ENCODE peak calls at places on chromosomes 13 and 19, in four cellular contexts. V is GM23338, R is thyroid gland, P is pancreas. B is an unnamed sample.

GRCh38 chr19:28504727-28505126 is 708.2 kb downstream of the UQCRFS1 start:
- DNase-seq in V (peak), R (no peak), P (no peak), B (no peak)

GRCh38 chr19:31461814-31462539 is 112.7 kb upstream of the TSHZ3 start:
- DNase-seq in V (peak), R (no peak), P (no peak), B (no peak)

GRCh38 chr13:42364613-42365000 is 92.7 kb downstream of the AKAP11 start:
- DNase-seq in V (peak), R (no peak), P (no peak), B (no peak)

GRCh38 chr19:29761575-29762225 is 46.6 kb upstream of the C19orf12 start:
- DNase-seq in V (no peak), R (no peak), P (no peak), B (no peak)

GRCh38 chr19:30328096-30328495 is 44.1 kb upstream of the ZNF536 start:
- DNase-seq in V (no peak), R (no peak), P (no peak), B (no peak)

GRCh38 chr13:106794131-106794530 is 226.2 kb upstream of the ARGLU1 start:
- DNase-seq in V (no peak), R (no peak), P (no peak), B (no peak)

GRCh38 chr13:97122381-97122996 is 99.6 kb upstream of the MBNL2 start:
- DNase-seq in V (no peak), R (no peak), P (no peak), B (no peak)

GRCh38 chr13:42099962-42100675 is 51.7 kb downstream of the DGKH start:
- DNase-seq in V (no peak), R (no peak), P (no peak), B (no peak)

GRCh38 chr19:57406516-57407123 is 4.3 kb upstream of the ZNF17 start:
- DNase-seq in V (peak), R (peak), P (peak), B (peak)

GRCh38 chr19:19594371-19594770 is 24.1 kb downstream of the PBX4 start:
- DNase-seq in V (no peak), R (no peak), P (no peak), B (no peak)

GRCh38 chr19:5204212-5204611 is 136.4 kb downstream of the PTPRS start:
- DNase-seq in V (no peak), R (no peak), P (no peak), B (no peak)

GRCh38 chr19:21568816-21569496 is 63.6 kb downstream of the ZNF429 start:
- DNase-seq in V (peak), R (peak), P (peak), B (no peak)

GRCh38 chr19:46478356-46478986 is 7.1 kb upstream of the PNMA8A start:
- DNase-seq in V (peak), R (no peak), P (no peak), B (no peak)

GRCh38 chr19:12550951-12551832 is at the start of gene ZNF564:
- DNase-seq in V (peak), R (peak), P (peak), B (peak)

GRCh38 chr19:13153627-13154240 is 3.5 kb downstream of the IER2 start:
- DNase-seq in V (peak), R (peak), P (peak), B (no peak)

GRCh38 chr13:62371737-62372136 is 956.1 kb upstream of the PCDH20 start:
- DNase-seq in V (no peak), R (no peak), P (no peak), B (no peak)

GRCh38 chr19:31185261-31185660 is 164.0 kb downstream of the TSHZ3 start:
- DNase-seq in V (peak), R (no peak), P (no peak), B (no peak)

GRCh38 chr19:3520166-3521103 is 14.3 kb downstream of the FZR1 start:
- DNase-seq in V (peak), R (no peak), P (no peak), B (no peak)

GRCh38 chr19:15288146-15288963 is 44.0 kb downstream of the BRD4 start:
- DNase-seq in V (no peak), R (peak), P (no peak), B (no peak)

GRCh38 chr13:75961911-75962310 is 325.8 kb downstream of the LMO7 start:
- DNase-seq in V (no peak), R (no peak), P (no peak), B (no peak)

GRCh38 chr19:34350161-34350561 is 14.8 kb upstream of the GPI start:
- DNase-seq in V (no peak), R (no peak), P (peak), B (no peak)

GRCh38 chr13:19071161-19071936 is 110.3 kb downstream of the TUBA3C start:
- DNase-seq in V (no peak), R (no peak), P (no peak), B (no peak)

GRCh38 chr19:30029721-30030510 is 87.9 kb downstream of the URI1 start:
- DNase-seq in V (no peak), R (no peak), P (no peak), B (no peak)

GRCh38 chr13:42354246-42355117 is 82.5 kb downstream of the AKAP11 start:
- DNase-seq in V (peak), R (no peak), P (no peak), B (peak)

GRCh38 chr19:43354305-43354627 is 780 bp downstream of the CD177 start:
- DNase-seq in V (peak), R (no peak), P (no peak), B (no peak)

GRCh38 chr13:30371649-30372265 is 50.5 kb upstream of the UBE2L5 start:
- DNase-seq in V (no peak), R (peak), P (no peak), B (no peak)

GRCh38 chr19:56547535-56547934 is 8.8 kb downstream of the ZFP28 start:
- DNase-seq in V (peak), R (no peak), P (no peak), B (no peak)

GRCh38 chr19:31054430-31054829 is 294.8 kb downstream of the TSHZ3 start:
- DNase-seq in V (peak), R (peak), P (no peak), B (peak)

GRCh38 chr19:1146858-1147780 is 26.9 kb downstream of the SBNO2 start:
- DNase-seq in V (no peak), R (no peak), P (peak), B (no peak)

GRCh38 chr13:106490887-106491321 is 44.6 kb downstream of the EFNB2 start:
- DNase-seq in V (no peak), R (no peak), P (no peak), B (no peak)

GRCh38 chr19:57302020-57302465 is 18.2 kb upstream of the ZNF543 start:
- DNase-seq in V (no peak), R (peak), P (no peak), B (no peak)

GRCh38 chr13:42215578-42216421 is 56.2 kb upstream of the AKAP11 start:
- DNase-seq in V (peak), R (peak), P (no peak), B (peak)

GRCh38 chr19:33064117-33064777 is 441 bp downstream of the RHPN2 start:
- DNase-seq in V (peak), R (peak), P (peak), B (peak)

GRCh38 chr13:97344250-97345175 is 89.5 kb upstream of the RAP2A start:
- DNase-seq in V (peak), R (peak), P (no peak), B (peak)

GRCh38 chr19:48069435-48069834 is 25.6 kb upstream of the CABP5 start:
- DNase-seq in V (peak), R (no peak), P (no peak), B (peak)

GRCh38 chr13:68173111-68173510 is 943.0 kb upstream of the PCDH9 start:
- DNase-seq in V (no peak), R (no peak), P (no peak), B (no peak)

GRCh38 chr13:111897846-111898215 is 169.1 kb upstream of the SOX1 start:
- DNase-seq in V (no peak), R (no peak), P (no peak), B (no peak)

GRCh38 chr19:2261438-2262172 is 5.4 kb upstream of the JSRP1 start:
- DNase-seq in V (peak), R (no peak), P (no peak), B (no peak)

GRCh38 chr19:35468637-35469036 is 20.6 kb downstream of the FFAR2 start:
- DNase-seq in V (peak), R (peak), P (peak), B (peak)

GRCh38 chr13:79402074-79402635 is 3.9 kb downstream of the RBM26 start:
- DNase-seq in V (no peak), R (no peak), P (no peak), B (no peak)

GRCh38 chr13:79401259-79402071 is 4.6 kb downstream of the RBM26 start:
- DNase-seq in V (no peak), R (no peak), P (no peak), B (no peak)

GRCh38 chr13:79402679-79403078 is 3.4 kb downstream of the RBM26 start:
- DNase-seq in V (no peak), R (no peak), P (no peak), B (no peak)

GRCh38 chr13:79404361-79404760 is 1.7 kb downstream of the RBM26 start:
- DNase-seq in V (no peak), R (no peak), P (no peak), B (no peak)

GRCh38 chr13:79403113-79403512 is 2.9 kb downstream of the RBM26 start:
- DNase-seq in V (no peak), R (no peak), P (no peak), B (no peak)
- H3K4me3 ChIP-seq in V (peak), R (no peak), P (peak), B (no peak)

GRCh38 chr19:7921955-7922840 is 2.1 kb downstream of the SNAPC2 start:
- DNase-seq in V (no peak), R (no peak), P (peak), B (no peak)

GRCh38 chr19:7918615-7919421 is 1.3 kb upstream of the SNAPC2 start:
- DNase-seq in V (no peak), R (no peak), P (peak), B (no peak)

GRCh38 chr19:7921302-7921954 is 1.3 kb downstream of the SNAPC2 start:
- DNase-seq in V (no peak), R (no peak), P (peak), B (no peak)

GRCh38 chr19:7920520-7921301 is 573 bp downstream of the SNAPC2 start:
- DNase-seq in V (peak), R (peak), P (peak), B (peak)

GRCh38 chr19:7919681-7920519 is at the start of gene SNAPC2:
- DNase-seq in V (peak), R (peak), P (peak), B (peak)
- TF ChIP-seq CTCF in V (no peak), R (no peak), P (no peak), B (no peak)

GRCh38 chr13:102793583-102794355 is 5.0 kb downstream of the POGLUT2 start:
- DNase-seq in V (peak), R (no peak), P (no peak), B (no peak)
- H3K4me3 ChIP-seq in V (peak), R (no peak), P (no peak), B (no peak)

DNA sequence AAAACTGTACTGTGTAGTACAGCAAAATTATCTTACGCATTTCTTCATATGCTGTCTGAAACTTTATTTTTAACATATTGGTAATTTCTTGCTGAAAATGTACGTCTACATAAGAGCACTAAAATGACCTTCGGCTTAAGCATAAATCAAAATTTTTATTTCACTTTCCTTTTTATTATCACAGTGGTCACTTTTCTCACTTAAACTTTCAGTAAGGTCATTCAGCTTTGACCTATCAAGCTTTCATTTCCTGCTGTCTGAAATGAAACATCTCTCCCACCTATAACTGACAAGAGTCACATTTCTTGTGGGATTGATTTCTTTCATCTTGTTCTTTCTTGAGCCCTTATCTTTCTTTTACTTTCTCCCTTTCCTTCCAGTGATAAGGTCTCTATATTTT is 2212.7 kb upstream of the PCDH20 start:
- DNase-seq in V (no peak), R (no peak), P (no peak), B (no peak)
- TF ChIP-seq CTCF in V (no peak), R (no peak), P (no peak), B (no peak)

GRCh38 chr13:48405865-48406264 is 7.0 kb downstream of the LPAR6 start:
- DNase-seq in V (no peak), R (no peak), P (no peak), B (no peak)

GRCh38 chr13:48403151-48403631 is 9.7 kb downstream of the LPAR6 start:
- DNase-seq in V (no peak), R (no peak), P (no peak), B (no peak)

GRCh38 chr13:48402325-48402962 is 10.5 kb downstream of the LPAR6 start:
- DNase-seq in V (no peak), R (no peak), P (no peak), B (no peak)

GRCh38 chr13:48404952-48405351 is 8.0 kb downstream of the LPAR6 start:
- DNase-seq in V (no peak), R (no peak), P (no peak), B (no peak)

GRCh38 chr13:48403929-48404328 is 9.0 kb downstream of the LPAR6 start:
- DNase-seq in V (no peak), R (no peak), P (no peak), B (no peak)
- H3K4me3 ChIP-seq in V (no peak), R (no peak), P (no peak), B (no peak)

GRCh38 chr19:44587863-44588752 is 25.3 kb upstream of the IGSF23 start:
- DNase-seq in V (no peak), R (no peak), P (no peak), B (no peak)
- TF ChIP-seq CTCF in V (no peak), R (no peak), P (no peak), B (no peak)

DNA sequence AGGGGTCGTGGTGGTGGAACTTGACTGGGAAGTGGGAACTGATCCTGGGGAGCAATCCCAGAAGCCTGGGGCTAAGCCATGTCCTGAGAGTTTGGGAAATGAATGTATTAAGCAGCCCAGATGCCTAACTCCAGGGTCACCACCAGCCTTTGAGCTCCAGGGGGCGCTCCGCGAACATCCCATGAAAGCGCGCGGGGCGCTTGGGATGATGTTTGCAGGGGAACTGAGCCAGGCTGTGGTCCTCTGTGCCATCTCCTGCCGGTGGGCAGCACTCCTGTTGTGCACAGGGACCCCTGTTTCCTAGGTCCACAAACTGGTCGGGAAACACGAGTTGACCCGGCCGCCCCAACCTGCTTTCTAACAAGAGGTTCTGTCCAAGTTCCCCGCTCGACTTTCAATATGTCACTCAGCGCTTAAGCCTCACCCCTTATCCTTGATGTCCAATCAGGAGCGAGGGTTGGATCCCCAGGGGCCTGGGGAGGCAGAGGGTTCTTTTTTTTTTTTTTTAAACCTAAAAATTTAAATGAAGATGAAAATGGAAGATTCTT is 14.4 kb downstream of the LEUTX start:
- DNase-seq in V (peak), R (peak), P (peak), B (peak)
- H3K4me3 ChIP-seq in V (peak), R (no peak), P (peak), B (peak)

DNA sequence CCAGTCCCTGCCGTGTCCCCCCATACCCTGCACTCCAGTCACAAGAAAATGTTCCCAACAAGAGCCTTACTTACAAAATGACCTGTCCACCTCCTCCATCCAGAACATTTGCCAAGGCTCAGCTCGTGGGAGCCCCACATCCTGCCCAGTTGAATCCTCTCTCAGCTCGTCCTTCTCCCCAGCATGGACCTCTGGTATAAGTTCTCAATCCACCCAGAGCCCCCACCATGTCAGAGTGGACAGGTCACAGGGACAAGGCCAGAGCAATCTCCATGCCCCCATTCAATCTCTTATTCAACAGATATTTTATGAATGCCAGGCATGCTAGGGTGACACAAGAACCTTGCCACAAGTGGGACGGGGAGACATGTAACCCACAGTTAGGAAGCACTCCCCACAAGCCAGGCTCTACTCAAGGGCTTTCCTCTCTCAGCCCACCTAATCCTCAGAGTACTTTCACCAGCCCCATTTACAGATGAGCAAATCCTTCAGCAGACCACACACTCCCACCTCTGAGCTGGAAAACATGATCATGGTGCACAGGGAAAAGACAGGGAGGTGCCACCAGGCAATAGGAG is 15.1 kb downstream of the DEDD2 start:
- DNase-seq in V (no peak), R (no peak), P (no peak), B (no peak)
- TF ChIP-seq CTCF in V (no peak), R (no peak), P (no peak), B (no peak)

GRCh38 chr19:6476155-6476895 is 5.3 kb downstream of the DENND1C start:
- DNase-seq in V (peak), R (peak), P (peak), B (peak)

GRCh38 chr19:6475321-6476108 is 6.1 kb downstream of the DENND1C start:
- DNase-seq in V (peak), R (no peak), P (peak), B (peak)

GRCh38 chr19:6479836-6480398 is 1.7 kb downstream of the DENND1C start:
- DNase-seq in V (no peak), R (no peak), P (no peak), B (no peak)

GRCh38 chr19:6478815-6479214 is 2.8 kb downstream of the DENND1C start:
- DNase-seq in V (no peak), R (no peak), P (no peak), B (no peak)

DNA sequence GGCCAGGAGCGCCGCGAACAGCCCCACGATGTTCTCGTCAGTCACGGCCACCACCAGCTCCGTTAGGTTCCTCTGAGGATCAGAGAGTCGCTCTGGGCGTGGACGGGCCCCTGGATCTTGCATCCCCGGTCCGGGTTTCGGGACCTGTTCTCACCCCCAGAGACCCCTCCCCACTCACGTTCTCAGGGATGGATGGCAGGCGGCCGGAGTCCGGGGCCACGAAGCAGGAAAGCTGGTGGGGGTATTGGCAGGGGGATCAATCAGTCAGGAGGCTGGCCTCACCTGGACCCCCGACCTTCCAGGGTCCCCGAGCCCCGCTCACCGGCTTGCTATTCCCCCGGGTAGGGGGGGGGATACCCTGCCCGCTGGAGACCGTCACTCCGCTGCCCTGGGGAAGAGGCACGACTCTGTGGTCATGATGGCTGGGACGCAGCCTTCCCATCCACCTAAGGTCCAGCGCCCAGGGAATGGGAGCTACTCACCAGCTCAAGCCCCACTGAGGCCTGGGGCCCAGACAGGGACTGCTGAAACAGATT is 4.6 kb downstream of the DENND1C start:
- DNase-seq in V (no peak), R (no peak), P (peak), B (no peak)
- H3K4me3 ChIP-seq in V (peak), R (no peak), P (peak), B (peak)